ENCODE peak calls at places on chromosomes 12 and 14, in four cellular contexts. X is prostate gland; M is aorta; H is stimulated activated effector memory CD8-positive, alpha-beta T cell treated with anti-CD3 and anti-CD28 coated beads, Interleukin-12 subunit alpha, Interleukin-12 subunit beta, amount 100 ng/mL, for 72 hours. Y is an unnamed sample.

GRCh38 chr12:124752437-124753229 is 111.0 kb downstream of the SCARB1 start:
- DNase-seq in X (no peak), M (peak), H (no peak), Y (no peak)

GRCh38 chr14:97180304-97181200 is 383.4 kb downstream of the VRK1 start:
- DNase-seq in X (no peak), M (no peak), H (no peak), Y (no peak)

GRCh38 chr12:106342397-106343212 is 14.9 kb upstream of the POLR3B start:
- DNase-seq in X (peak), M (peak), H (no peak), Y (peak)

GRCh38 chr12:101018540-101018939 is 191.5 kb downstream of the SLC5A8 start:
- DNase-seq in X (no peak), M (no peak), H (no peak), Y (no peak)

GRCh38 chr14:64812412-64812811 is 67.3 kb downstream of the SPTB start:
- DNase-seq in X (no peak), M (no peak), H (no peak), Y (no peak)

GRCh38 chr12:111028830-111029229 is 108.5 kb upstream of the MYL2 start:
- DNase-seq in X (no peak), M (no peak), H (no peak), Y (no peak)

GRCh38 chr14:103716091-103716801 is 636 bp downstream of the ZFYVE21 start:
- DNase-seq in X (no peak), M (no peak), H (peak), Y (no peak)

GRCh38 chr12:89481218-89481914 is 43.2 kb downstream of the GALNT4 start:
- DNase-seq in X (no peak), M (no peak), H (no peak), Y (no peak)

GRCh38 chr14:89640141-89640540 is 223.1 kb upstream of the FOXN3 start:
- DNase-seq in X (no peak), M (no peak), H (no peak), Y (no peak)

GRCh38 chr14:39342768-39343167 is 89.5 kb downstream of the FBXO33 start:
- DNase-seq in X (no peak), M (no peak), H (no peak), Y (no peak)

GRCh38 chr12:23906329-23906728 is 43.1 kb downstream of the SOX5 start:
- DNase-seq in X (no peak), M (no peak), H (no peak), Y (no peak)

GRCh38 chr14:81416981-81417380 is 16.9 kb upstream of the STON2 start:
- DNase-seq in X (no peak), M (no peak), H (no peak), Y (no peak)

GRCh38 chr14:81110186-81110585 is 110.6 kb downstream of the GTF2A1 start:
- DNase-seq in X (no peak), M (no peak), H (no peak), Y (no peak)

GRCh38 chr12:51450816-51451215 is 26.2 kb downstream of the SLC4A8 start:
- DNase-seq in X (no peak), M (no peak), H (no peak), Y (no peak)

GRCh38 chr12:113852273-113852672 is 113.9 kb downstream of the RBM19 start:
- DNase-seq in X (no peak), M (no peak), H (no peak), Y (no peak)

GRCh38 chr12:106581543-106582263 is 1.1 kb upstream of the RFX4 start:
- DNase-seq in X (no peak), M (no peak), H (no peak), Y (no peak)

GRCh38 chr12:62722971-62723680 is 211.8 kb downstream of the PPM1H start:
- DNase-seq in X (no peak), M (no peak), H (no peak), Y (no peak)

GRCh38 chr12:111268738-111269572 is 99.9 kb downstream of the PHETA1 start:
- DNase-seq in X (no peak), M (no peak), H (no peak), Y (no peak)

GRCh38 chr12:12902036-12902435 is 10.7 kb downstream of the GPRC5A start:
- DNase-seq in X (no peak), M (no peak), H (no peak), Y (no peak)

GRCh38 chr12:108564724-108565123 is 2.3 kb downstream of the ISCU start:
- DNase-seq in X (no peak), M (no peak), H (no peak), Y (no peak)

GRCh38 chr14:58296731-58297130 is 1.6 kb upstream of the ARID4A start:
- DNase-seq in X (no peak), M (no peak), H (no peak), Y (no peak)

GRCh38 chr14:60304509-60304908 is 55.5 kb downstream of the PPM1A start:
- DNase-seq in X (no peak), M (no peak), H (no peak), Y (no peak)

GRCh38 chr12:110124184-110124995 is at the start of gene IFT81:
- DNase-seq in X (peak), M (peak), H (peak), Y (peak)

GRCh38 chr12:3088251-3088650 is 11.1 kb downstream of the TSPAN9 start:
- DNase-seq in X (no peak), M (no peak), H (no peak), Y (no peak)

Y was measured in suprapubic skin.